ENCODE peak calls at places on chromosome 7, in four cellular contexts. One of them, this sample, is unnamed.

GRCh38 chr7:18126274-18126673 is 98.6 kb upstream of the PRPS1L1 start:
- DNase-seq in SK-N-SH: no peak
- DNase-seq in K562: no peak
- DNase-seq in HepG2: no peak
- DNase-seq in this sample: no peak

GRCh38 chr7:149772821-149773425 is 465 bp downstream of the ZNF467 start:
- DNase-seq in SK-N-SH: no peak
- DNase-seq in K562: peak
- DNase-seq in HepG2: no peak
- DNase-seq in this sample: no peak

GRCh38 chr7:2150445-2150815 is 82.3 kb downstream of the MAD1L1 start:
- DNase-seq in SK-N-SH: no peak
- DNase-seq in K562: no peak
- DNase-seq in HepG2: no peak
- DNase-seq in this sample: no peak

GRCh38 chr7:81768951-81769778 is 682 bp downstream of the HGF start:
- DNase-seq in SK-N-SH: no peak
- DNase-seq in K562: no peak
- DNase-seq in HepG2: no peak
- DNase-seq in this sample: no peak

GRCh38 chr7:8260871-8261707 is 878 bp downstream of the ICA1 start:
- DNase-seq in SK-N-SH: peak
- DNase-seq in K562: peak
- DNase-seq in HepG2: no peak
- DNase-seq in this sample: no peak

GRCh38 chr7:122316467-122317394 is 12.2 kb upstream of the FEZF1 start:
- DNase-seq in SK-N-SH: no peak
- DNase-seq in K562: no peak
- DNase-seq in HepG2: peak
- DNase-seq in this sample: no peak

GRCh38 chr7:90246184-90246583 is 1.2 kb downstream of the CFAP69 start:
- DNase-seq in SK-N-SH: no peak
- DNase-seq in K562: no peak
- DNase-seq in HepG2: no peak
- DNase-seq in this sample: no peak

GRCh38 chr7:465710-466400 is 53.8 kb downstream of the PDGFA start:
- DNase-seq in SK-N-SH: no peak
- DNase-seq in K562: no peak
- DNase-seq in HepG2: no peak
- DNase-seq in this sample: no peak

GRCh38 chr7:2544541-2545188 is 10.7 kb downstream of the BRAT1 start:
- DNase-seq in SK-N-SH: peak
- DNase-seq in K562: no peak
- DNase-seq in HepG2: no peak
- DNase-seq in this sample: no peak

GRCh38 chr7:6705959-6706665 is 635 bp downstream of the ZNF12 start:
- DNase-seq in SK-N-SH: no peak
- DNase-seq in K562: peak
- DNase-seq in HepG2: peak
- DNase-seq in this sample: no peak

DNA sequence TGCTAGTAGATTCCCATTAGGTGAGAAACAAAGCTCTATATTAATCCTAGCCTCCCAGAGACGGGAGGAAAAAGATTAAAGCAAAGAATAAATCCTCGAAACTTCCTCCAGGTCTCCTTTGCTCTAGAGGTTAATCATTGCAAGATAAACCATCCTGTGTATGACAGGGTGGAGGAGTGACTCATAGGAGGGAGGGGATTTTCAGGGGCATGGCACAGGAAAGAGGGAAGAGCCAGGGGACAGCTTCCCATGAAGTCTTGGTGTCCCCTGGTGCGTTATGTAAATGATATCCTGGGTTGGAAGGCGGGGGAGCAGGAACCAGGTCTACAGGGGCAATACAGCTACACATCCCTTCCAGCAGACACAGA is 780 bp downstream of the CYP3A5 start:
- DNase-seq in SK-N-SH: no peak
- DNase-seq in K562: peak
- DNase-seq in HepG2: peak
- DNase-seq in this sample: no peak
- TF ChIP-seq FOXM1 in SK-N-SH: no peak
- TF ChIP-seq FOXM1 in K562: no peak
- TF ChIP-seq FOXM1 in HepG2: no peak
- TF ChIP-seq FOXM1 in this sample: no peak

GRCh38 chr7:35399216-35399615 is 145.3 kb upstream of the TBX20 start:
- DNase-seq in SK-N-SH: no peak
- DNase-seq in K562: no peak
- DNase-seq in HepG2: no peak
- DNase-seq in this sample: no peak
- H3K27ac ChIP-seq in SK-N-SH: no peak
- H3K27ac ChIP-seq in K562: no peak
- H3K27ac ChIP-seq in HepG2: no peak
- H3K27ac ChIP-seq in this sample: no peak

GRCh38 chr7:73809454-73810090 is 21.2 kb upstream of the CLDN4 start:
- DNase-seq in SK-N-SH: peak
- DNase-seq in K562: no peak
- DNase-seq in HepG2: no peak
- DNase-seq in this sample: no peak
- TF ChIP-seq FOXM1 in SK-N-SH: no peak
- TF ChIP-seq FOXM1 in K562: no peak
- TF ChIP-seq FOXM1 in HepG2: no peak
- TF ChIP-seq FOXM1 in this sample: no peak

DNA sequence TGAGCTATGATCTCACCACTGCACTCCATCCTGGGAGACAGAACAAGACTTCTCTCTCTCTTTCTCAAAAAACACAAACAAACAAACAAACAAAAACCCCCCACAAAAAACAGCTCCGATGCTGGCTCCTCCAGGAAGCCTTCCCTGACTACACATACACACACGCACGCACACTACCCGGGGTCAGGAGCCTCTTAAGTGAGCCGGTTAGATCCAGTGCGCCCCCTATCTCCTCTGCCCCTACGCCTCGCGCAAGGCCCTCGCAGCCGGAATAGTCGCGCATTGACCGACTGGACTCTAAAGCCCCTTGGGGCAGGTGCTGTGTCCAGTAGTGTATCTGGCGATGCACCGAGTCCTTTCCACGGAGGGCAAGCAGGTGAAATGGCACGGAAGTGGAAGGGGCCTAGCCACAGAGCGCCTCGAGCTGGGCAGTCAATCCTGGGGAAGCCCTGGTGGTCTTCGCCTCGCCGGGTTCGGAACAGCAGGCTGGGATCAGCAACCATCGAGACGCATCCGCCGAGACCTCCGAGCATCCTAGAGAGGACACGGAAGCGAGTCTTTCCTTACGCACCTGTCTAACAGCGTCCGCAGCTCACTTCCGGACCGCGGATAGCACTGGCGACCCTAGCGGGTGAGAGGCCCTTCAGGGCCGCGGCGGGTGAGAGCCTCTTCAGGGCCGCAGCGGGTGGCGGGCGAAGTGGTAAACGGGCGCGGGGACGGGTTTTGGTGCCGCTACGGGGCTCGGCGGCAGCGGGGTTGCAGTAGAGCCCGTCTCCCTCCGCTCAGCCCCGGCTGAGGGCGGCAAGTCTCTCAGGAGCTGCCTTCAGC is at the start of gene ZSCAN25:
- DNase-seq in SK-N-SH: peak
- DNase-seq in K562: peak
- DNase-seq in HepG2: peak
- DNase-seq in this sample: peak
- H3K27ac ChIP-seq in SK-N-SH: peak
- H3K27ac ChIP-seq in K562: peak
- H3K27ac ChIP-seq in HepG2: peak
- H3K27ac ChIP-seq in this sample: peak

DNA sequence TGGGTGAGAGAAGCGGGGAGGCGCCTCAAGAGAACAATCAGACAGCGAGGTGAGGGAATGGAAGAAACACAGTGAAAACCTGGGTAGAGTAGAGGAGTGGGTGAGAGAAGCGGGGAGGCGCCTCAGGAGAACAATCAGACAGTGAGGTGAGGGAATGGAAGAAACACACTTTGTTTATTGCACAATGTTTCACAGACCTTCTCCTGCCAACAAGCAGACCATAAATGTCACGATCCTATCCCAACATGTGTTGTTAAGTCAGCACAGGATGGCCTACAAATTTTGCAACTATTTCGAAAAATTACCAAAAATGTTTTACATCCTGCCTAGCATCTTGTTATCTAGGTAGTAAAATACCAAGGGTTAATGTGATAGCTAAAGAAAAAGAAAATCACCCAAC is 115.3 kb downstream of the JAZF1 start:
- DNase-seq in SK-N-SH: no peak
- DNase-seq in K562: no peak
- DNase-seq in HepG2: no peak
- DNase-seq in this sample: no peak
- TF ChIP-seq FOXM1 in SK-N-SH: no peak
- TF ChIP-seq FOXM1 in K562: no peak
- TF ChIP-seq FOXM1 in HepG2: no peak
- TF ChIP-seq FOXM1 in this sample: no peak

GRCh38 chr7:55477781-55478374 is 94.4 kb downstream of the VOPP1 start:
- DNase-seq in SK-N-SH: no peak
- DNase-seq in K562: no peak
- DNase-seq in HepG2: no peak
- DNase-seq in this sample: no peak
- H3K27ac ChIP-seq in SK-N-SH: no peak
- H3K27ac ChIP-seq in K562: no peak
- H3K27ac ChIP-seq in HepG2: no peak
- H3K27ac ChIP-seq in this sample: no peak

DNA sequence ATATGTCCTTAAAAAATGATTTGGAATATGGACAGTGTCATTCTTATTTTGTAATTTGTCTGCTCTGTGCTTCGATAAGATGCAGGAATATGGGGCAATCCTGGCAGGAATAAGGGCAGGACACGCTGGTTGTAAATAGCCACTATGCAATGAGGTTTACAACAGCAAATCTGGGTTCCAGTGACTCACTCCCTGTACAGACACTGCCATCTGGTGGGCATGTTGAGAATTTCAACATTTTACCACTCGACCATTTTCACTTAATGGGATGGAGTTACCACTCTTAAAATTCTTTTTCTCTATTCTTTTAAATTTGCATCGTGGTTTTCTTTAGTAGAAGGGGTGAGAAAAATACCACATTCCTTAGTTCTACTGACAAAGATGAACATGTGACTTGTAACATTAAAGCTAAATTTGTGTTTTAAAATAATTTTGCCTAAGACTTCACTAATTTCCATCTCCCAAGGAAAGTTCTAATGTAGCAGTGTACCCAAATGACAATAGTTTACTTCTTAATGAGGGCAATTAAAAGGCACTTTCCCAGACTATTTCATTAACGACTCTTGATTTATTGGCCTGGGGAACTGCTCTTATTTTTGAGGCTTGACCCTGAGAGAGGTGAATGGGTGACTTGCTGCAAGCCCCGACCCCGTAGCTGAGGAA is 173.5 kb upstream of the IMMP2L start:
- DNase-seq in SK-N-SH: peak
- DNase-seq in K562: peak
- DNase-seq in HepG2: peak
- DNase-seq in this sample: no peak
- TF ChIP-seq FOXM1 in SK-N-SH: no peak
- TF ChIP-seq FOXM1 in K562: no peak
- TF ChIP-seq FOXM1 in HepG2: no peak
- TF ChIP-seq FOXM1 in this sample: no peak

GRCh38 chr7:157010588-157011332 is at the start of gene MNX1:
- DNase-seq in SK-N-SH: peak
- DNase-seq in K562: peak
- DNase-seq in HepG2: peak
- DNase-seq in this sample: no peak
- H3K27ac ChIP-seq in SK-N-SH: no peak
- H3K27ac ChIP-seq in K562: no peak
- H3K27ac ChIP-seq in HepG2: peak
- H3K27ac ChIP-seq in this sample: no peak

DNA sequence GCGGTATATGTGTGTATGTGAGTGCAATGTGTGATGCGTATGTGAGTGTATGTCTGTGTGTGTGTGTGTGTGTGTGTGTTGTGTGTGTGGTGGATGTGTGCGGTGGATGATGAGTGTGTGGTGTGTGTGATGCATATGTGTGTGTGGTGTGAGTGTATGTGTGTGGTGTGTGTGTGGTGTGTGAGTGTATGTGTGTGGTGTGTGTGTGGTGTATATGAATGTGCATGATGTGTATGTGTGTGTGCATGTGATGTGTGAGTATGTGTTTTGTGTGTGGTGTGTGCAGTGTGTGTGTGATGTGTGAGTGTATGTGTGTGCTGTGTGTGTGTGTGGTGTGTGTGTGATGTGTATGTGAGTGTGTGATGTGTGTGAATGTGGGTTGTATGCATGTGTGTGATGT is 222.0 kb downstream of the SKAP2 start:
- DNase-seq in SK-N-SH: no peak
- DNase-seq in K562: no peak
- DNase-seq in HepG2: no peak
- DNase-seq in this sample: no peak
- TF ChIP-seq FOXM1 in SK-N-SH: no peak
- TF ChIP-seq FOXM1 in K562: no peak
- TF ChIP-seq FOXM1 in HepG2: no peak
- TF ChIP-seq FOXM1 in this sample: no peak